ENCODE peak calls at places on chromosomes 6 and 20, in five cellular contexts. B is IMR-90, F is mammary epithelial cell, G is H9, N is HepG2. H is an unnamed sample.

GRCh38 chr6:8435845-8436168 is 462 bp upstream of the SLC35B3 start:
- DNase-seq in B (peak; percentile 3), F (peak; percentile 65), G (no peak), N (no peak), H (no peak)

GRCh38 chr6:53702316-53702715 is 36.8 kb upstream of the KLHL31 start:
- DNase-seq in B (no peak), F (no peak), G (no peak), N (no peak), H (no peak)

GRCh38 chr6:93787841-93788240 is 368.5 kb upstream of the EPHA7 start:
- DNase-seq in B (no peak), F (no peak), G (no peak), N (no peak), H (no peak)

GRCh38 chr6:70183512-70183911 is 119.4 kb downstream of the COL9A1 start:
- DNase-seq in B (no peak), F (no peak), G (no peak), N (no peak), H (no peak)

GRCh38 chr6:27286141-27286540 is 25.9 kb downstream of the POM121L2 start:
- DNase-seq in B (no peak), F (no peak), G (no peak), N (peak; percentile 9), H (no peak)

GRCh38 chr6:39037082-39037487 is 11.5 kb upstream of the GLP1R start:
- DNase-seq in B (no peak), F (no peak), G (no peak), N (no peak), H (no peak)

GRCh38 chr20:63831696-63832686 is 927 bp upstream of the ZBTB46 start:
- DNase-seq in B (no peak), F (no peak), G (peak; percentile 55), N (peak; percentile 64), H (peak; percentile 76)

GRCh38 chr20:25195962-25196700 is 619 bp downstream of the ENTPD6 start:
- DNase-seq in B (peak; percentile 5), F (peak; percentile 66), G (peak; percentile 52), N (peak; percentile 42), H (no peak)

GRCh38 chr6:30726506-30727413 is 6.6 kb downstream of the TUBB start:
- DNase-seq in B (peak; percentile 27), F (no peak), G (no peak), N (no peak), H (no peak)

GRCh38 chr6:18218233-18218632 is 46.1 kb downstream of the DEK start:
- DNase-seq in B (no peak), F (no peak), G (no peak), N (no peak), H (no peak)

GRCh38 chr6:89146748-89147715 is 1.2 kb downstream of the PM20D2 start:
- DNase-seq in B (peak; percentile 65), F (peak; percentile 37), G (peak; percentile 58), N (peak; percentile 35), H (no peak)

GRCh38 chr6:11667876-11668275 is 110.7 kb downstream of the ADTRP start:
- DNase-seq in B (no peak), F (no peak), G (no peak), N (no peak), H (no peak)

GRCh38 chr6:168937061-168937460 is 316.6 kb downstream of the THBS2 start:
- DNase-seq in B (peak; percentile 12), F (peak; percentile 10), G (no peak), N (no peak), H (no peak)

GRCh38 chr6:131255911-131256310 is 120.6 kb downstream of the AKAP7 start:
- DNase-seq in B (no peak), F (peak; percentile 35), G (no peak), N (no peak), H (no peak)

GRCh38 chr6:17865798-17866725 is 121.4 kb downstream of the KIF13A start:
- DNase-seq in B (peak; percentile 95), F (peak; percentile 99), G (no peak), N (peak; percentile 53), H (no peak)

GRCh38 chr6:30615219-30615957 is 1.7 kb downstream of the PPP1R10 start:
- DNase-seq in B (peak; percentile 91), F (peak; percentile 50), G (peak; percentile 75), N (peak; percentile 83), H (no peak)

GRCh38 chr6:112086744-112087135 is 542 bp downstream of the TUBE1 start:
- DNase-seq in B (peak; percentile 64), F (peak; percentile 58), G (no peak), N (peak; percentile 52), H (no peak)

GRCh38 chr6:44661221-44661609 is 273.7 kb downstream of the CDC5L start:
- DNase-seq in B (no peak), F (peak; percentile 86), G (no peak), N (peak; percentile 23), H (no peak)

GRCh38 chr6:119483936-119484335 is 134.4 kb upstream of the MAN1A1 start:
- DNase-seq in B (no peak), F (no peak), G (no peak), N (no peak), H (no peak)
- H3K27me3 ChIP-seq in B (no peaks in the 10 kb centered on the region), F (no peaks in the 10 kb centered on the region), G (no peaks in the 10 kb centered on the region), N (no peaks in the 10 kb centered on the region), H (no peaks in the 10 kb centered on the region)

GRCh38 chr20:49216991-49217578 is 2.1 kb upstream of the DDX27 start:
- DNase-seq in B (peak; percentile 87), F (peak; percentile 90), G (peak; percentile 94), N (peak; percentile 96), H (peak; percentile 95)
- TF ChIP-seq CTCF in B (peak; percentile 86), F (peak; percentile 95), G (peak; percentile 93), N (peak; percentile 98), H (peak; percentile 84)

DNA sequence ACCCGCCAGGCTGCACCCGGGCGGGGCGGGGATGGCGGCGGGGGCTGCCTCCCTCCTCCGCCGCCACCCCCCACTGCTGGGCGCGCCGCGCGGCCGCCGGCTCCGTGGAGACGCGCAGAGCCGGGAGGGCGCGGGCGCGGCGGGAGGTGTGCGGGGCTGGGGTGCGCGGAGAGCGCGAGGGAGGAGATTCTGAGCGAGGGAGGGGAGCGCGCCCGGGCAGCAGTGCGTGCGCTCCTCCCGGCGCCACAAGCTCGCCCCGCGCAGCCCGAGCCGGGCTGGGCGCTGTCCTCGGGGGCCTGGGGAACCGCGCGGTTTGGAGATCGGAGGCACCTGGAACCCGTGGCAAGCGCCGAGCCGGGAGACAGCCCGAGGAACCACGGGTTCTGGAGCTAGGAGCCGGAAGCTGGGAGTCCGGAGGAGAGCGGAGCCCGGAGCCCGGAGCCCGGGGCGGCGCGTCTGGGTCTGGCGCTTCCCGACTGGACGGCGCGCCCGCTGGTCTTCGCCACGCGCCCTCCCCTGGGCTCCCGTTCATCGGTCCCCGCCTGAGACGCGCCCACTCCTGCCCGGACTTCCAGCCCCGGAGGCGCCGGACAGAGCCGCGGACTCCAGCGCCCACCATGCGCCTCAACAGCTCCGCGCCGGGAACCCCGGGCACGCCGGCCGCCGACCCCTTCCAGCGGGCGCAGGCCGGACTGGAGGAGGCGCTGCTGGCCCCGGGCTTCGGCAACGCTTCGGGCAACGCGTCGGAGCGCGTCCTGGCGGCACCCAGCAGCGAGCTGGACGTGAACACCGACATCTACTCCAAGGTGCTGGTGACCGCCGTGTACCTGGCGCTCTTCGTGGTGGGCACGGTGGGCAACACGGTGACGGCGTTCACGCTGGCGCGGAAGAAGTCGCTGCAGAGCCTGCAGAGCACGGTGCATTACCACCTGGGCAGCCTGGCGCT is at the start of gene NTSR1:
- DNase-seq in B (no peak), F (peak; percentile 40), G (peak; percentile 52), N (no peak), H (no peak)
- H3K27me3 ChIP-seq in B (peaks cover 33% of the 10 kb centered on the region), F (peaks cover 4% of the 10 kb centered on the region), G (peaks cover 12% of the 10 kb centered on the region), N (peaks cover 45% of the 10 kb centered on the region), H (peaks cover 72% of the 10 kb centered on the region)

GRCh38 chr6:46862381-46862780 is 59.4 kb downstream of the ADGRF5 start:
- DNase-seq in B (no peak), F (no peak), G (no peak), N (no peak), H (no peak)
- TF ChIP-seq CTCF in B (no peak), F (peak; percentile 12), G (peak; percentile 57), N (no peak), H (no peak)

GRCh38 chr20:50278684-50279531 is 88.3 kb downstream of the CEBPB start:
- DNase-seq in B (no peak), F (peak; percentile 29), G (no peak), N (peak; percentile 87), H (peak; percentile 92)

GRCh38 chr20:50279988-50280850 is 89.6 kb downstream of the CEBPB start:
- DNase-seq in B (no peak), F (no peak), G (no peak), N (no peak), H (no peak)

GRCh38 chr20:50277064-50277415 is 86.4 kb downstream of the CEBPB start:
- DNase-seq in B (no peak), F (no peak), G (no peak), N (no peak), H (no peak)

GRCh38 chr20:50277460-50278376 is 87.1 kb downstream of the CEBPB start:
- DNase-seq in B (no peak), F (no peak), G (no peak), N (no peak), H (no peak)

GRCh38 chr20:50278377-50278683 is 87.7 kb downstream of the CEBPB start:
- DNase-seq in B (no peak), F (no peak), G (no peak), N (no peak), H (no peak)
- H3K27me3 ChIP-seq in B (no peaks in the 10 kb centered on the region), F (no peaks in the 10 kb centered on the region), G (no peaks in the 10 kb centered on the region), N (no peaks in the 10 kb centered on the region), H (no peaks in the 10 kb centered on the region)

GRCh38 chr6:153106021-153106420 is 25.1 kb downstream of the RGS17 start:
- DNase-seq in B (no peak), F (no peak), G (no peak), N (no peak), H (no peak)

GRCh38 chr6:153104220-153104619 is 26.9 kb downstream of the RGS17 start:
- DNase-seq in B (no peak), F (no peak), G (no peak), N (no peak), H (no peak)

GRCh38 chr6:153103256-153103655 is 27.8 kb downstream of the RGS17 start:
- DNase-seq in B (no peak), F (no peak), G (no peak), N (no peak), H (no peak)

DNA sequence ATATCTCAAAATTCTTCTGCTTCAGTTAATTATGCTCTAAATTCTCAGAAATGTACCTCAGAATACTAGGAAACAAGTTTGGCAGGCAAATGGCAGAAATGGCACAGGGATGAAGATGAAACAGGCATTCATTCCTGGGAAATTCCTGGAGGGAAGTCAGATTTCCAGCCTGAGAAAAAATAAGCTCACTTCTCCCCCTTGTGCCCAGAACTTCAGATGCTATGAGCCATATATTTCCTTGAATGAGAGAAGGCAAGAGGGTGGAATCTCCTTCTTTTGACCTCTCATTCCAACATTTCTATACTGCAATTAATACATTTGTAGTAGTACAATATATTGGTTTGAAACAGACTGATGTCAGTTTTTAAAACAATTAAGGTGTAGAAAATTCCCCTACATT is 22.8 kb downstream of the RGS17 start:
- DNase-seq in B (no peak), F (no peak), G (no peak), N (no peak), H (no peak)
- TF ChIP-seq CTCF in B (peak; percentile 49), F (peak; percentile 24), G (peak; percentile 54), N (peak; percentile 19), H (no peak)

GRCh38 chr20:58135441-58136170 is 92.8 kb downstream of the ANKRD60 start:
- DNase-seq in B (no peak), F (peak; percentile 68), G (peak; percentile 35), N (no peak), H (peak; percentile 30)
- H3K27me3 ChIP-seq in B (peaks cover 27% of the 10 kb centered on the region), F (no peaks in the 10 kb centered on the region), G (no peaks in the 10 kb centered on the region), N (peaks cover 10% of the 10 kb centered on the region), H (peaks cover 19% of the 10 kb centered on the region)